ENCODE peak calls at places on chromosome 18, in ten cellular contexts. A is stimulated activated CD4-positive, alpha-beta T cell treated with anti-CD3 and anti-CD28 coated beads, Interleukin-1b, Interleukin-23, amount 100 ng/mL, for 48 hours; W is left colon; C is ecto neural progenitor cell; P is GM23338; B is dermis blood vessel endothelial cell; R is AG10803; I is HS-5; D is GM13976; Z is NCI-H226. E is an unnamed sample.

GRCh38 chr18:25147878-25148488 is 204.0 kb downstream of the ZNF521 start:
- DNase-seq in A (no peak), W (no peak), C (no peak), P (no peak), B (no peak), R (no peak), I (no peak), D (no peak), Z (no peak), E (no peak)

GRCh38 chr18:48123324-48123723 is 192.9 kb upstream of the SMAD2 start:
- DNase-seq in A (no peak), W (no peak), C (no peak), P (no peak), B (no peak), R (no peak), I (no peak), D (no peak), Z (no peak), E (no peak)

GRCh38 chr18:6255121-6255742 is 159.5 kb downstream of the L3MBTL4 start:
- DNase-seq in A (no peak), W (no peak), C (no peak), P (no peak), B (no peak), R (no peak), I (no peak), D (no peak), Z (no peak), E (no peak)

GRCh38 chr18:32881009-32881408 is 108.2 kb upstream of the KLHL14 start:
- DNase-seq in A (no peak), W (no peak), C (no peak), P (no peak), B (no peak), R (no peak), I (no peak), D (no peak), Z (no peak), E (no peak)

GRCh38 chr18:25056456-25056855 is 295.5 kb downstream of the ZNF521 start:
- DNase-seq in A (no peak), W (no peak), C (no peak), P (no peak), B (no peak), R (no peak), I (no peak), D (no peak), Z (no peak), E (no peak)

GRCh38 chr18:40485318-40485717 is 1469.7 kb upstream of the PIK3C3 start:
- DNase-seq in A (no peak), W (no peak), C (no peak), P (no peak), B (no peak), R (peak; percentile 30), I (peak; percentile 44), D (no peak), Z (peak; percentile 74), E (no peak)

GRCh38 chr18:32372381-32373061 is 98.2 kb downstream of the GAREM1 start:
- DNase-seq in A (no peak), W (peak; percentile 85), C (no peak), P (no peak), B (no peak), R (no peak), I (no peak), D (no peak), Z (no peak), E (no peak)

GRCh38 chr18:46518438-46518837 is 138.6 kb downstream of the LOXHD1 start:
- DNase-seq in A (no peak), W (no peak), C (no peak), P (peak; percentile 55), B (peak; percentile 1), R (no peak), I (no peak), D (no peak), Z (no peak), E (no peak)

GRCh38 chr18:74836296-74837139 is 238.8 kb downstream of the ZNF407 start:
- DNase-seq in A (no peak), W (no peak), C (no peak), P (peak; percentile 25), B (peak; percentile 72), R (peak; percentile 3), I (no peak), D (no peak), Z (peak; percentile 1), E (peak; percentile 19)

GRCh38 chr18:7164610-7165009 is 47.0 kb upstream of the LAMA1 start:
- DNase-seq in A (no peak), W (no peak), C (no peak), P (peak; percentile 24), B (peak; percentile 11), R (peak; percentile 22), I (no peak), D (no peak), Z (peak; percentile 51), E (no peak)

GRCh38 chr18:57533399-57533884 is 53.1 kb downstream of the FECH start:
- DNase-seq in A (no peak), W (no peak), C (peak; percentile 63), P (peak; percentile 56), B (no peak), R (no peak), I (no peak), D (no peak), Z (no peak), E (no peak)

GRCh38 chr18:14189858-14190257 is 57.6 kb upstream of the ZNF519 start:
- DNase-seq in A (peak; percentile 34), W (no peak), C (no peak), P (no peak), B (peak; percentile 77), R (peak; percentile 8), I (peak; percentile 84), D (no peak), Z (peak; percentile 2), E (no peak)

GRCh38 chr18:77857926-77858325 is 608.3 kb downstream of the GALR1 start:
- DNase-seq in A (no peak), W (no peak), C (no peak), P (no peak), B (no peak), R (no peak), I (no peak), D (no peak), Z (no peak), E (peak; percentile 26)

GRCh38 chr18:8260319-8260718 is 348.9 kb upstream of the RAB12 start:
- DNase-seq in A (no peak), W (no peak), C (no peak), P (peak; percentile 23), B (no peak), R (peak; percentile 19), I (no peak), D (no peak), Z (peak; percentile 21), E (no peak)

GRCh38 chr18:23738575-23738974 is 49.3 kb downstream of the LAMA3 start:
- DNase-seq in A (no peak), W (no peak), C (no peak), P (no peak), B (no peak), R (no peak), I (no peak), D (no peak), Z (no peak), E (no peak)

GRCh38 chr18:6261938-6262337 is 152.8 kb downstream of the L3MBTL4 start:
- DNase-seq in A (no peak), W (no peak), C (no peak), P (no peak), B (no peak), R (no peak), I (no peak), D (no peak), Z (no peak), E (no peak)

GRCh38 chr18:58213931-58214431 is 170.0 kb downstream of the NEDD4L start:
- DNase-seq in A (no peak), W (no peak), C (no peak), P (no peak), B (peak; percentile 59), R (peak; percentile 58), I (no peak), D (no peak), Z (peak; percentile 53), E (no peak)

GRCh38 chr18:68104036-68104435 is 587.5 kb upstream of the DSEL start:
- DNase-seq in A (no peak), W (no peak), C (no peak), P (no peak), B (no peak), R (peak; percentile 40), I (no peak), D (no peak), Z (no peak), E (no peak)

GRCh38 chr18:45951021-45951714 is 16.0 kb downstream of the EPG5 start:
- DNase-seq in A (no peak), W (no peak), C (no peak), P (no peak), B (peak; percentile 60), R (peak; percentile 92), I (peak; percentile 52), D (no peak), Z (peak; percentile 77), E (peak; percentile 33)

GRCh38 chr18:79738565-79739439 is 58.9 kb upstream of the KCNG2 start:
- DNase-seq in A (no peak), W (peak; percentile 13), C (no peak), P (no peak), B (no peak), R (peak; percentile 74), I (no peak), D (no peak), Z (no peak), E (no peak)

GRCh38 chr18:57839942-57840381 is 36.8 kb upstream of the ATP8B1 start:
- DNase-seq in A (no peak), W (no peak), C (no peak), P (no peak), B (peak; percentile 74), R (peak; percentile 74), I (peak; percentile 86), D (no peak), Z (peak; percentile 37), E (no peak)

GRCh38 chr18:63409301-63409700 is 13.0 kb downstream of the VPS4B start:
- DNase-seq in A (no peak), W (no peak), C (no peak), P (no peak), B (no peak), R (peak; percentile 5), I (no peak), D (no peak), Z (no peak), E (no peak)

GRCh38 chr18:35920623-35921022 is 51.9 kb upstream of the RMP24 start:
- DNase-seq in A (no peak), W (no peak), C (no peak), P (no peak), B (no peak), R (no peak), I (no peak), D (no peak), Z (no peak), E (no peak)

GRCh38 chr18:38297910-38298309 is 732.3 kb upstream of the CELF4 start:
- DNase-seq in A (no peak), W (no peak), C (no peak), P (no peak), B (no peak), R (no peak), I (no peak), D (no peak), Z (no peak), E (no peak)

GRCh38 chr18:44111337-44111736 is 569.4 kb upstream of the SETBP1 start:
- DNase-seq in A (no peak), W (no peak), C (no peak), P (no peak), B (no peak), R (no peak), I (no peak), D (no peak), Z (no peak), E (no peak)

GRCh38 chr18:79393181-79393598 is 2.5 kb upstream of the NFATC1 start:
- DNase-seq in A (no peak), W (no peak), C (no peak), P (no peak), B (peak; percentile 63), R (peak; percentile 26), I (no peak), D (no peak), Z (no peak), E (no peak)

GRCh38 chr18:79507546-79508480 is 112.1 kb downstream of the NFATC1 start:
- DNase-seq in A (peak; percentile 13), W (peak; percentile 65), C (no peak), P (no peak), B (peak; percentile 85), R (peak; percentile 75), I (no peak), D (no peak), Z (no peak), E (no peak)

GRCh38 chr18:50301074-50301473 is 13.6 kb upstream of the CXXC1 start:
- DNase-seq in A (no peak), W (no peak), C (no peak), P (no peak), B (no peak), R (no peak), I (no peak), D (no peak), Z (no peak), E (no peak)

E was measured in A673.